ENCODE peak calls at places on chromosome 4, in eight cellular contexts. A is frontal cortex, K is T-cell, H is HL-60, B is astrocyte of the spinal cord, W is tibial artery, T is islet precursor cell, D is NCI-H1092 treated with DMSO at 0.1 percent for 48 hours. O is an unnamed sample.

GRCh38 chr4:140937866-140938265 is 181.7 kb upstream of the TBC1D9 start:
- DNase-seq in A (no peak), K (no peak), H (no peak), B (peak; percentile 58), W (no peak), T (no peak), D (no peak), O (no peak)

GRCh38 chr4:153409412-153409811 is 56.7 kb upstream of the TMEM131L start:
- DNase-seq in A (no peak), K (no peak), H (no peak), B (peak; percentile 76), W (no peak), T (no peak), D (no peak), O (no peak)

GRCh38 chr4:30720021-30720655 is at the start of gene PCDH7:
- DNase-seq in A (peak; percentile 46), K (no peak), H (no peak), B (peak; percentile 72), W (peak; percentile 70), T (peak; percentile 75), D (peak; percentile 36), O (peak; percentile 18)

GRCh38 chr4:33054161-33054560 is 2334.0 kb downstream of the PCDH7 start:
- DNase-seq in A (no peak), K (no peak), H (no peak), B (no peak), W (no peak), T (no peak), D (no peak), O (no peak)

GRCh38 chr4:17027495-17027894 is 129.1 kb upstream of the LDB2 start:
- DNase-seq in A (no peak), K (no peak), H (no peak), B (peak; percentile 97), W (no peak), T (no peak), D (no peak), O (no peak)

GRCh38 chr4:61851126-61851525 is 651.0 kb downstream of the ADGRL3 start:
- DNase-seq in A (no peak), K (no peak), H (no peak), B (no peak), W (no peak), T (no peak), D (no peak), O (no peak)

GRCh38 chr4:27350161-27350560 is 489.5 kb downstream of the STIM2 start:
- DNase-seq in A (no peak), K (no peak), H (no peak), B (peak; percentile 37), W (no peak), T (no peak), D (no peak), O (no peak)

GRCh38 chr4:7151668-7152227 is 40.6 kb upstream of the SORCS2 start:
- DNase-seq in A (no peak), K (no peak), H (no peak), B (no peak), W (no peak), T (no peak), D (no peak), O (no peak)

GRCh38 chr4:155353923-155354540 is 22.7 kb downstream of the MAP9 start:
- DNase-seq in A (no peak), K (peak; percentile 12), H (peak; percentile 8), B (peak; percentile 60), W (peak; percentile 85), T (peak; percentile 63), D (peak; percentile 16), O (peak; percentile 59)

GRCh38 chr4:77963005-77963404 is 94.1 kb upstream of the FRAS1 start:
- DNase-seq in A (no peak), K (no peak), H (no peak), B (no peak), W (no peak), T (no peak), D (no peak), O (no peak)

GRCh38 chr4:23484689-23485088 is 405.2 kb downstream of the PPARGC1A start:
- DNase-seq in A (no peak), K (no peak), H (no peak), B (peak; percentile 6), W (no peak), T (peak; percentile 75), D (no peak), O (no peak)

GRCh38 chr4:21699437-21699836 is 249.1 kb downstream of the KCNIP4 start:
- DNase-seq in A (no peak), K (no peak), H (no peak), B (no peak), W (no peak), T (no peak), D (no peak), O (no peak)

GRCh38 chr4:19945501-19945900 is 306.2 kb upstream of the SLIT2 start:
- DNase-seq in A (no peak), K (no peak), H (no peak), B (no peak), W (no peak), T (no peak), D (no peak), O (no peak)

GRCh38 chr4:127997534-127998388 is 32.6 kb downstream of the ABHD18 start:
- DNase-seq in A (no peak), K (no peak), H (peak; percentile 46), B (peak; percentile 37), W (no peak), T (no peak), D (no peak), O (no peak)